ENCODE peak calls at places on chromosomes 13 and 19, in six cellular contexts. U is colonic mucosa, W is WERI-Rb-1, P is neuronal stem cell, L is coronary artery, M is left ventricle myocardium inferior. Y is an unnamed sample.

GRCh38 chr19:13964776-13965175 is 12.5 kb downstream of the DCAF15 start:
- DNase-seq in U (no peak), W (no peak), P (no peak), L (no peak), M (no peak), Y (no peak)

GRCh38 chr13:101417043-101417406 is 717 bp upstream of the NALCN start:
- DNase-seq in U (no peak), W (no peak), P (no peak), L (no peak), M (no peak), Y (no peak)

GRCh38 chr19:1027020-1027952 is 878 bp downstream of the CNN2 start:
- DNase-seq in U (peak; percentile 53), W (peak; percentile 38), P (peak; percentile 57), L (no peak), M (peak; percentile 18), Y (no peak)

GRCh38 chr13:31807090-31807541 is 67.8 kb downstream of the RXFP2 start:
- DNase-seq in U (no peak), W (no peak), P (no peak), L (no peak), M (no peak), Y (no peak)

GRCh38 chr19:12723643-12724426 is at the start of gene TNPO2:
- DNase-seq in U (peak; percentile 78), W (peak; percentile 81), P (peak; percentile 76), L (no peak), M (peak; percentile 47), Y (no peak)

GRCh38 chr13:80342541-80343371 is 1.8 kb upstream of the SPRY2 start:
- DNase-seq in U (peak; percentile 89), W (peak; percentile 64), P (peak; percentile 85), L (peak; percentile 90), M (peak; percentile 91), Y (no peak)

GRCh38 chr13:76717092-76717491 is 169.1 kb downstream of the KCTD12 start:
- DNase-seq in U (no peak), W (no peak), P (no peak), L (no peak), M (no peak), Y (no peak)

GRCh38 chr13:23554000-23554399 is 16.2 kb upstream of the TNFRSF19 start:
- DNase-seq in U (no peak), W (no peak), P (no peak), L (no peak), M (no peak), Y (no peak)

GRCh38 chr13:32622827-32623226 is 36.6 kb downstream of the PDS5B start:
- DNase-seq in U (no peak), W (no peak), P (no peak), L (no peak), M (no peak), Y (no peak)

GRCh38 chr19:40443930-40444180 is 280 bp downstream of the SERTAD3 start:
- DNase-seq in U (no peak), W (no peak), P (peak; percentile 79), L (no peak), M (no peak), Y (no peak)

GRCh38 chr13:77896536-77896935 is 22.1 kb downstream of the EDNRB start:
- DNase-seq in U (no peak), W (no peak), P (no peak), L (no peak), M (no peak), Y (no peak)

GRCh38 chr13:98801626-98802418 is 49.4 kb upstream of the SLC15A1 start:
- DNase-seq in U (no peak), W (no peak), P (no peak), L (no peak), M (no peak), Y (no peak)

GRCh38 chr13:60397693-60398437 is 845 bp downstream of the TDRD3 start:
- DNase-seq in U (peak; percentile 61), W (peak; percentile 24), P (peak; percentile 26), L (peak; percentile 78), M (peak; percentile 67), Y (no peak)

GRCh38 chr13:27601771-27602170 is 18.6 kb downstream of the LNX2 start:
- DNase-seq in U (no peak), W (no peak), P (no peak), L (no peak), M (no peak), Y (no peak)

GRCh38 chr13:33112745-33113144 is 96.5 kb downstream of the KL start:
- DNase-seq in U (no peak), W (no peak), P (no peak), L (no peak), M (no peak), Y (no peak)

GRCh38 chr19:42010245-42011126 is 16.5 kb upstream of the ATP1A3 start:
- DNase-seq in U (no peak), W (no peak), P (no peak), L (no peak), M (no peak), Y (no peak)

GRCh38 chr13:83810136-83810535 is 72.1 kb downstream of the SLITRK1 start:
- DNase-seq in U (no peak), W (no peak), P (no peak), L (no peak), M (no peak), Y (no peak)

GRCh38 chr19:2618611-2619010 is 83.9 kb downstream of the GNG7 start:
- DNase-seq in U (peak; percentile 61), W (no peak), P (no peak), L (no peak), M (peak; percentile 69), Y (no peak)

GRCh38 chr13:27370305-27370853 is 54.0 kb upstream of the GTF3A start:
- DNase-seq in U (no peak), W (no peak), P (no peak), L (no peak), M (no peak), Y (no peak)

GRCh38 chr19:13056052-13056660 is 46.5 kb downstream of the LYL1 start:
- DNase-seq in U (no peak), W (no peak), P (no peak), L (no peak), M (peak; percentile 61), Y (no peak)

GRCh38 chr19:39162441-39163043 is 34.2 kb upstream of the NCCRP1 start:
- DNase-seq in U (no peak), W (no peak), P (no peak), L (no peak), M (no peak), Y (no peak)
- H3K27ac ChIP-seq in U (no peak overlapping the region), W (no peak overlapping the region), P (no peak overlapping the region), L (no peak overlapping the region), M (no peak overlapping the region), Y (no peak overlapping the region)

GRCh38 chr19:43784251-43784980 is 3.6 kb upstream of the KCNN4 start:
- DNase-seq in U (peak; percentile 73), W (peak; percentile 39), P (no peak), L (no peak), M (no peak), Y (no peak)
- H3K27ac ChIP-seq in U (no peak overlapping the region), W (no peak overlapping the region), P (no peak overlapping the region), L (peak overlapping the region; percentile 37), M (no peak overlapping the region), Y (no peak overlapping the region)

GRCh38 chr13:79290595-79291244 is 115.3 kb downstream of the RBM26 start:
- DNase-seq in U (no peak), W (peak; percentile 28), P (no peak), L (no peak), M (no peak), Y (no peak)

GRCh38 chr13:79283742-79284141 is 122.3 kb downstream of the RBM26 start:
- DNase-seq in U (no peak), W (no peak), P (no peak), L (no peak), M (no peak), Y (no peak)

GRCh38 chr13:79285159-79285558 is 120.9 kb downstream of the RBM26 start:
- DNase-seq in U (no peak), W (no peak), P (no peak), L (no peak), M (no peak), Y (no peak)

GRCh38 chr13:79289557-79289956 is 116.5 kb downstream of the RBM26 start:
- DNase-seq in U (no peak), W (no peak), P (no peak), L (no peak), M (no peak), Y (no peak)

DNA sequence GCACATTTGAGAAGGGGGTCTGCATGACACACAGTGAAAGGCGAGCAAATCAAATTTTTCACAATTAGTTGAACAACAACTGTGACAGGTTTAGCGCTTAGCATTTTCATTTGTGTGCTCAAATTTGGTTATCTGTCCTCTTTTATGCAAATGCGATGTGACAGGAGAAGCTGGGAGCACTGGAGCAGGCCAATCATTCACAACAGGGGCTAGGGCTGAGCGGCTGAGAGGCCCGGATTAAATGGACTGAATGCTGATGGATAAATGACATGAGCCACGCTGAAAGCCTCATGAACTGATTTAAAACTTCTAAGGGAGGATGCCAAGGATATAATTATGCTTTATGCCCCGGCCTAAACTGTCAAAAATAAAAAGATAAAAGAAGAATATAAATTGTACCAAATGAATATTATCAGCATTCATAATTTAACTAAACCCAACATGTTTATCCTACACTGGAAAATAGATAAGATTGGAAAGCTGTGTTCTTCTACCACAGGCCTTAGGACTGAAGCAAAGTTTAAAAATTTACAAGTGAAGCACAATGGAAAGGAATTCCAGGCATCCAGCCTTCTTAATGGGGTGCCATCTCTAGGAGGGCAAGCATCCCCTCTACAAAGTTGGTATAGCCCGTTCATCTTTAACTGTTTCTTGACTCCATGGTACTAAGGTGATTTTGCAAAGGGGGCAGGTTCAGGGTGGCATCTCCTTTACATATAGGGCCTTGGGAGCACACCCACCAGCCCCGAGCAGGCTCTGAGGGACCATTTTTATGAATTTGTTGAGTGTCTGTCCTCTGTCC is 117.9 kb downstream of the RBM26 start:
- DNase-seq in U (no peak), W (no peak), P (peak; percentile 26), L (no peak), M (no peak), Y (peak; percentile 47)
- H3K27ac ChIP-seq in U (no peak overlapping the region), W (no peak overlapping the region), P (peak overlapping the region; percentile 70), L (no peak overlapping the region), M (no peak overlapping the region), Y (no peak overlapping the region)

GRCh38 chr13:40792284-40793051 is 3.1 kb downstream of the SLC25A15 start:
- DNase-seq in U (no peak), W (no peak), P (no peak), L (no peak), M (no peak), Y (no peak)
- H3K27ac ChIP-seq in U (no peak overlapping the region), W (no peak overlapping the region), P (no peak overlapping the region), L (no peak overlapping the region), M (no peak overlapping the region), Y (no peak overlapping the region)

GRCh38 chr13:73273737-73274136 is 214.9 kb downstream of the KLF5 start:
- DNase-seq in U (no peak), W (no peak), P (no peak), L (no peak), M (no peak), Y (no peak)
- H3K27ac ChIP-seq in U (no peak overlapping the region), W (no peak overlapping the region), P (no peak overlapping the region), L (no peak overlapping the region), M (peak overlapping the region; percentile 4), Y (no peak overlapping the region)

GRCh38 chr19:19444694-19445155 is 39.2 kb downstream of the GATAD2A start:
- DNase-seq in U (no peak), W (no peak), P (no peak), L (no peak), M (no peak), Y (no peak)
- H3K27ac ChIP-seq in U (peak overlapping the region; percentile 42), W (no peak overlapping the region), P (no peak overlapping the region), L (peak overlapping the region; percentile 57), M (peak overlapping the region; percentile 27), Y (no peak overlapping the region)

GRCh38 chr13:35723061-35723461 is 246.6 kb upstream of the MAB21L1 start:
- DNase-seq in U (no peak), W (no peak), P (no peak), L (no peak), M (no peak), Y (no peak)
- H3K27ac ChIP-seq in U (peak overlapping the region; percentile 27), W (no peak overlapping the region), P (no peak overlapping the region), L (no peak overlapping the region), M (peak overlapping the region; percentile 88), Y (no peak overlapping the region)

Y was measured in iPS DF 6.9.